ENCODE peak calls at places on chromosomes 6 and 20, in five cellular contexts. One of them, this sample, is unnamed.
A peak's percentile ranks its signal among the peaks of the same experiment; 100 is the strongest.

GRCh38 chr6:16712931-16713484 is 48.3 kb downstream of the ATXN1 start:
- DNase-seq in nephron progenitor cell: no peak
- DNase-seq in stromal cell of bone marrow: peak; percentile 90
- DNase-seq in NCI-H187: no peak
- DNase-seq in heart left ventricle: no peak
- DNase-seq in this sample: no peak

GRCh38 chr20:1844723-1845523 is 50.3 kb upstream of the SIRPA start:
- DNase-seq in NCI-H187: no peak
- DNase-seq in nephron progenitor cell: no peak
- DNase-seq in heart left ventricle: no peak
- DNase-seq in stromal cell of bone marrow: peak; percentile 41
- DNase-seq in this sample: no peak

GRCh38 chr6:44738652-44739141 is 351.2 kb downstream of the CDC5L start:
- DNase-seq in NCI-H187: no peak
- DNase-seq in heart left ventricle: no peak
- DNase-seq in nephron progenitor cell: peak; percentile 17
- DNase-seq in stromal cell of bone marrow: peak; percentile 68
- DNase-seq in this sample: no peak

GRCh38 chr6:15247214-15247749 is 1.4 kb downstream of the JARID2 start:
- DNase-seq in heart left ventricle: no peak
- DNase-seq in nephron progenitor cell: no peak
- DNase-seq in stromal cell of bone marrow: no peak
- DNase-seq in NCI-H187: no peak
- DNase-seq in this sample: no peak

GRCh38 chr20:53621482-53622246 is 28.0 kb upstream of the ZNF217 start:
- DNase-seq in NCI-H187: no peak
- DNase-seq in stromal cell of bone marrow: peak; percentile 83
- DNase-seq in nephron progenitor cell: no peak
- DNase-seq in heart left ventricle: no peak
- DNase-seq in this sample: no peak

GRCh38 chr6:133646021-133646682 is 242.8 kb upstream of the TCF21 start:
- DNase-seq in nephron progenitor cell: no peak
- DNase-seq in heart left ventricle: no peak
- DNase-seq in stromal cell of bone marrow: peak; percentile 62
- DNase-seq in NCI-H187: no peak
- DNase-seq in this sample: no peak

GRCh38 chr20:62342910-62343309 is 24.2 kb downstream of the LAMA5 start:
- DNase-seq in NCI-H187: no peak
- DNase-seq in heart left ventricle: peak; percentile 15
- DNase-seq in nephron progenitor cell: no peak
- DNase-seq in stromal cell of bone marrow: no peak
- DNase-seq in this sample: no peak

GRCh38 chr6:31776563-31776960 is 566 bp downstream of the VWA7 start:
- DNase-seq in stromal cell of bone marrow: no peak
- DNase-seq in heart left ventricle: no peak
- DNase-seq in nephron progenitor cell: peak; percentile 33
- DNase-seq in NCI-H187: no peak
- DNase-seq in this sample: no peak

GRCh38 chr6:154835307-154835706 is 102.1 kb downstream of the SCAF8 start:
- DNase-seq in heart left ventricle: no peak
- DNase-seq in nephron progenitor cell: no peak
- DNase-seq in NCI-H187: no peak
- DNase-seq in stromal cell of bone marrow: no peak
- DNase-seq in this sample: no peak

GRCh38 chr20:53773792-53774371 is 180.2 kb upstream of the ZNF217 start:
- DNase-seq in nephron progenitor cell: no peak
- DNase-seq in stromal cell of bone marrow: peak; percentile 97
- DNase-seq in heart left ventricle: no peak
- DNase-seq in NCI-H187: no peak
- DNase-seq in this sample: no peak

GRCh38 chr20:19274412-19275015 is 62.1 kb downstream of the SLC24A3 start:
- DNase-seq in heart left ventricle: peak; percentile 73
- DNase-seq in stromal cell of bone marrow: no peak
- DNase-seq in nephron progenitor cell: peak; percentile 54
- DNase-seq in NCI-H187: no peak
- DNase-seq in this sample: no peak

GRCh38 chr6:115551510-115551909 is 509.2 kb downstream of the FRK start:
- DNase-seq in nephron progenitor cell: no peak
- DNase-seq in heart left ventricle: no peak
- DNase-seq in stromal cell of bone marrow: no peak
- DNase-seq in NCI-H187: peak; percentile 22
- DNase-seq in this sample: no peak

GRCh38 chr6:111661541-111662041 is 55.9 kb upstream of the TRAF3IP2 start:
- DNase-seq in stromal cell of bone marrow: no peak
- DNase-seq in heart left ventricle: no peak
- DNase-seq in nephron progenitor cell: peak; percentile 46
- DNase-seq in NCI-H187: peak; percentile 79
- DNase-seq in this sample: peak; percentile 41

GRCh38 chr20:58481541-58482021 is 33.6 kb downstream of the APCDD1L start:
- DNase-seq in NCI-H187: no peak
- DNase-seq in nephron progenitor cell: peak; percentile 75
- DNase-seq in stromal cell of bone marrow: peak; percentile 32
- DNase-seq in heart left ventricle: no peak
- DNase-seq in this sample: peak; percentile 79

GRCh38 chr6:150576651-150577226 is 22.9 kb upstream of the PLEKHG1 start:
- DNase-seq in nephron progenitor cell: no peak
- DNase-seq in stromal cell of bone marrow: no peak
- DNase-seq in heart left ventricle: no peak
- DNase-seq in NCI-H187: no peak
- DNase-seq in this sample: no peak

GRCh38 chr6:167684276-167685104 is 142.2 kb upstream of the AFDN start:
- DNase-seq in stromal cell of bone marrow: no peak
- DNase-seq in nephron progenitor cell: no peak
- DNase-seq in NCI-H187: peak; percentile 54
- DNase-seq in heart left ventricle: no peak
- DNase-seq in this sample: no peak

GRCh38 chr20:10619427-10619826 is 54.4 kb downstream of the JAG1 start:
- DNase-seq in heart left ventricle: no peak
- DNase-seq in NCI-H187: no peak
- DNase-seq in stromal cell of bone marrow: peak; percentile 93
- DNase-seq in nephron progenitor cell: no peak
- DNase-seq in this sample: no peak

GRCh38 chr6:11196511-11197174 is 35.8 kb downstream of the NEDD9 start:
- DNase-seq in nephron progenitor cell: no peak
- DNase-seq in NCI-H187: no peak
- DNase-seq in stromal cell of bone marrow: peak; percentile 40
- DNase-seq in heart left ventricle: no peak
- DNase-seq in this sample: no peak

GRCh38 chr20:63381781-63382431 is 20.8 kb upstream of the CHRNA4 start:
- DNase-seq in heart left ventricle: no peak
- DNase-seq in stromal cell of bone marrow: no peak
- DNase-seq in NCI-H187: no peak
- DNase-seq in nephron progenitor cell: peak; percentile 85
- DNase-seq in this sample: peak; percentile 53

GRCh38 chr6:47545223-47545622 is 67.6 kb downstream of the CD2AP start:
- DNase-seq in stromal cell of bone marrow: no peak
- DNase-seq in NCI-H187: peak; percentile 72
- DNase-seq in heart left ventricle: no peak
- DNase-seq in nephron progenitor cell: no peak
- DNase-seq in this sample: no peak

GRCh38 chr6:156794963-156795362 is 17.8 kb downstream of the ARID1B start:
- DNase-seq in NCI-H187: no peak
- DNase-seq in heart left ventricle: no peak
- DNase-seq in stromal cell of bone marrow: no peak
- DNase-seq in nephron progenitor cell: no peak
- DNase-seq in this sample: no peak

GRCh38 chr20:57964011-57964862 is 254.4 kb upstream of the PMEPA1 start:
- DNase-seq in nephron progenitor cell: no peak
- DNase-seq in NCI-H187: no peak
- DNase-seq in stromal cell of bone marrow: peak; percentile 55
- DNase-seq in heart left ventricle: no peak
- DNase-seq in this sample: no peak

GRCh38 chr6:158039178-158039557 is 57.5 kb downstream of the SYNJ2 start:
- DNase-seq in nephron progenitor cell: no peak
- DNase-seq in stromal cell of bone marrow: no peak
- DNase-seq in NCI-H187: no peak
- DNase-seq in heart left ventricle: no peak
- DNase-seq in this sample: no peak

GRCh38 chr6:127954082-127954481 is 53.2 kb upstream of the THEMIS start:
- DNase-seq in stromal cell of bone marrow: no peak
- DNase-seq in heart left ventricle: no peak
- DNase-seq in nephron progenitor cell: no peak
- DNase-seq in NCI-H187: no peak
- DNase-seq in this sample: no peak

GRCh38 chr6:151576658-151577057 is 82.8 kb downstream of the CCDC170 start:
- DNase-seq in stromal cell of bone marrow: peak; percentile 56
- DNase-seq in NCI-H187: no peak
- DNase-seq in nephron progenitor cell: no peak
- DNase-seq in heart left ventricle: no peak
- DNase-seq in this sample: no peak

GRCh38 chr6:56388414-56388752 is 141.0 kb upstream of the COL21A1 start:
- DNase-seq in NCI-H187: no peak
- DNase-seq in stromal cell of bone marrow: no peak
- DNase-seq in nephron progenitor cell: no peak
- DNase-seq in heart left ventricle: no peak
- DNase-seq in this sample: no peak

GRCh38 chr6:15404700-15404980 is 158.8 kb downstream of the JARID2 start:
- DNase-seq in heart left ventricle: no peak
- DNase-seq in nephron progenitor cell: no peak
- DNase-seq in NCI-H187: no peak
- DNase-seq in stromal cell of bone marrow: no peak
- DNase-seq in this sample: no peak

GRCh38 chr6:106324726-106325335 is 729 bp downstream of the ATG5 start:
- DNase-seq in nephron progenitor cell: no peak
- DNase-seq in heart left ventricle: no peak
- DNase-seq in NCI-H187: no peak
- DNase-seq in stromal cell of bone marrow: no peak
- DNase-seq in this sample: no peak

GRCh38 chr6:4588581-4588980 is 187.6 kb upstream of the CDYL start:
- DNase-seq in nephron progenitor cell: no peak
- DNase-seq in NCI-H187: no peak
- DNase-seq in stromal cell of bone marrow: no peak
- DNase-seq in heart left ventricle: no peak
- DNase-seq in this sample: no peak

GRCh38 chr6:142764306-142764705 is 180.7 kb downstream of the HIVEP2 start:
- DNase-seq in heart left ventricle: no peak
- DNase-seq in nephron progenitor cell: no peak
- DNase-seq in NCI-H187: no peak
- DNase-seq in stromal cell of bone marrow: no peak
- DNase-seq in this sample: no peak

GRCh38 chr6:62009445-62009844 is 276.6 kb downstream of the KHDRBS2 start:
- DNase-seq in nephron progenitor cell: no peak
- DNase-seq in heart left ventricle: no peak
- DNase-seq in stromal cell of bone marrow: no peak
- DNase-seq in NCI-H187: no peak
- DNase-seq in this sample: no peak